ENCODE peak calls at places on chromosomes 7 and 10, in six cellular contexts. One of them, this sample, is unnamed. For H3K4me1 and H3K36me3, the result is how much of the 10 kb centered on the place peaks cover.

GRCh38 chr10:57815926-57816325 is 451.8 kb downstream of the IPMK start:
- DNase-seq in K562: no peak
- DNase-seq in IMR-90: no peak
- DNase-seq in aorta: no peak
- DNase-seq in fibroblast of lung: no peak
- DNase-seq in cardiac muscle cell: no peak
- DNase-seq in this sample: no peak

GRCh38 chr7:7148799-7149481 is 33.4 kb upstream of the C1GALT1 start:
- DNase-seq in K562: peak
- DNase-seq in IMR-90: no peak
- DNase-seq in aorta: no peak
- DNase-seq in fibroblast of lung: no peak
- DNase-seq in cardiac muscle cell: peak
- DNase-seq in this sample: no peak

GRCh38 chr7:697259-697615 is 29.3 kb upstream of the DNAAF5 start:
- DNase-seq in K562: no peak
- DNase-seq in IMR-90: no peak
- DNase-seq in aorta: no peak
- DNase-seq in fibroblast of lung: no peak
- DNase-seq in cardiac muscle cell: no peak
- DNase-seq in this sample: no peak

GRCh38 chr10:82266438-82266837 is 391.4 kb downstream of the NRG3 start:
- DNase-seq in K562: no peak
- DNase-seq in IMR-90: no peak
- DNase-seq in aorta: no peak
- DNase-seq in fibroblast of lung: peak
- DNase-seq in cardiac muscle cell: peak
- DNase-seq in this sample: no peak

GRCh38 chr10:15813415-15813814 is 46.9 kb downstream of the MINDY3 start:
- DNase-seq in K562: no peak
- DNase-seq in IMR-90: peak
- DNase-seq in aorta: no peak
- DNase-seq in fibroblast of lung: peak
- DNase-seq in cardiac muscle cell: peak
- DNase-seq in this sample: peak

GRCh38 chr7:20835111-20835750 is 48.5 kb upstream of the SP8 start:
- DNase-seq in K562: peak
- DNase-seq in IMR-90: no peak
- DNase-seq in aorta: no peak
- DNase-seq in fibroblast of lung: no peak
- DNase-seq in cardiac muscle cell: no peak
- DNase-seq in this sample: no peak

GRCh38 chr7:43771128-43771527 is 12.6 kb downstream of the BLVRA start:
- DNase-seq in K562: peak
- DNase-seq in IMR-90: no peak
- DNase-seq in aorta: no peak
- DNase-seq in fibroblast of lung: no peak
- DNase-seq in cardiac muscle cell: no peak
- DNase-seq in this sample: no peak

GRCh38 chr7:95213809-95214492 is 110.4 kb downstream of the PON1 start:
- DNase-seq in K562: no peak
- DNase-seq in IMR-90: no peak
- DNase-seq in aorta: peak
- DNase-seq in fibroblast of lung: peak
- DNase-seq in cardiac muscle cell: peak
- DNase-seq in this sample: peak

GRCh38 chr7:134004829-134005505 is 122.2 kb upstream of the LRGUK start:
- DNase-seq in K562: no peak
- DNase-seq in IMR-90: no peak
- DNase-seq in aorta: no peak
- DNase-seq in fibroblast of lung: no peak
- DNase-seq in cardiac muscle cell: no peak
- DNase-seq in this sample: no peak

GRCh38 chr10:30625110-30625509 is 4.4 kb downstream of the LYZL2 start:
- DNase-seq in K562: no peak
- DNase-seq in IMR-90: peak
- DNase-seq in aorta: no peak
- DNase-seq in fibroblast of lung: peak
- DNase-seq in cardiac muscle cell: no peak
- DNase-seq in this sample: no peak

GRCh38 chr10:58888957-58889356 is 287.5 kb upstream of the PHYHIPL start:
- DNase-seq in K562: no peak
- DNase-seq in IMR-90: no peak
- DNase-seq in aorta: no peak
- DNase-seq in fibroblast of lung: no peak
- DNase-seq in cardiac muscle cell: no peak
- DNase-seq in this sample: no peak

GRCh38 chr10:130555411-130555750 is 419.2 kb downstream of the GLRX3 start:
- DNase-seq in K562: no peak
- DNase-seq in IMR-90: no peak
- DNase-seq in aorta: no peak
- DNase-seq in fibroblast of lung: no peak
- DNase-seq in cardiac muscle cell: no peak
- DNase-seq in this sample: no peak

GRCh38 chr7:130894146-130895005 is 160.4 kb upstream of the KLF14 start:
- DNase-seq in K562: peak
- DNase-seq in IMR-90: peak
- DNase-seq in aorta: peak
- DNase-seq in fibroblast of lung: peak
- DNase-seq in cardiac muscle cell: peak
- DNase-seq in this sample: no peak

GRCh38 chr10:121368347-121369025 is 229.8 kb downstream of the FGFR2 start:
- DNase-seq in K562: no peak
- DNase-seq in IMR-90: no peak
- DNase-seq in aorta: no peak
- DNase-seq in fibroblast of lung: no peak
- DNase-seq in cardiac muscle cell: no peak
- DNase-seq in this sample: peak

GRCh38 chr10:24843256-24843655 is 109.2 kb downstream of the PRTFDC1 start:
- DNase-seq in K562: no peak
- DNase-seq in IMR-90: no peak
- DNase-seq in aorta: no peak
- DNase-seq in fibroblast of lung: no peak
- DNase-seq in cardiac muscle cell: no peak
- DNase-seq in this sample: no peak

GRCh38 chr7:80829527-80829926 is 89.3 kb downstream of the SEMA3C start:
- DNase-seq in K562: no peak
- DNase-seq in IMR-90: no peak
- DNase-seq in aorta: no peak
- DNase-seq in fibroblast of lung: no peak
- DNase-seq in cardiac muscle cell: no peak
- DNase-seq in this sample: no peak

GRCh38 chr10:120574986-120575385 is 118.0 kb downstream of the PLPP4 start:
- DNase-seq in K562: no peak
- DNase-seq in IMR-90: no peak
- DNase-seq in aorta: no peak
- DNase-seq in fibroblast of lung: no peak
- DNase-seq in cardiac muscle cell: no peak
- DNase-seq in this sample: no peak

DNA sequence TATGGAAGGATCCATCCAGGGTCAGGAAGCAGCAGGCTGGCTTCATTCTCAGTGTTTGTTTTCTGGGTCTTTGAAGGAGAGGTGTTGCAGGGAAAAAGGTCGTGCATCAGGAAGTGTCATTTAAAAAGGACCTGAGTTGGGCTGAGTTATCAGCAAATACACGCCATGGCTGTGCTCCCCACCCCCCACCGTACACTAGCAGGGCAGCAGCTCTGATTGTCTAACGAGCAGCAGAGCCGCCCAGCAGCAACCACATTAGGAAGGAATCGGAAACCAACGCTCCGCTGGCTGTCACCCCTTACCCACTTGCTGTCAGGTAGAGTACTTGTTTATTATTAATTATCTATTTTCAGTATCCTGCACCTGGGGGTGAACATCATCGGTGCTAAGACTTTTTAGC is 63.1 kb upstream of the STEAP1B start:
- DNase-seq in K562: peak
- DNase-seq in IMR-90: peak
- DNase-seq in aorta: no peak
- DNase-seq in fibroblast of lung: no peak
- DNase-seq in cardiac muscle cell: no peak
- DNase-seq in this sample: peak
- H3K4me1 ChIP-seq in K562: half or more
- H3K4me1 ChIP-seq in IMR-90: under half
- H3K4me1 ChIP-seq in aorta: under half
- H3K4me1 ChIP-seq in fibroblast of lung: under half
- H3K4me1 ChIP-seq in cardiac muscle cell: under half
- H3K4me1 ChIP-seq in this sample: under half

GRCh38 chr7:24750441-24751055 is 6.7 kb downstream of the GSDME start:
- DNase-seq in K562: no peak
- DNase-seq in IMR-90: peak
- DNase-seq in aorta: no peak
- DNase-seq in fibroblast of lung: no peak
- DNase-seq in cardiac muscle cell: no peak
- DNase-seq in this sample: no peak
- H3K36me3 ChIP-seq in K562: under half
- H3K36me3 ChIP-seq in IMR-90: under half
- H3K36me3 ChIP-seq in aorta: under half
- H3K36me3 ChIP-seq in fibroblast of lung: under half
- H3K36me3 ChIP-seq in cardiac muscle cell: under half
- H3K36me3 ChIP-seq in this sample: under half

GRCh38 chr7:150976529-150977381 is 1.4 kb downstream of the KCNH2 start:
- DNase-seq in K562: peak
- DNase-seq in IMR-90: no peak
- DNase-seq in aorta: no peak
- DNase-seq in fibroblast of lung: no peak
- DNase-seq in cardiac muscle cell: no peak
- DNase-seq in this sample: peak

GRCh38 chr7:150977382-150978135 is 562 bp downstream of the KCNH2 start:
- DNase-seq in K562: peak
- DNase-seq in IMR-90: no peak
- DNase-seq in aorta: no peak
- DNase-seq in fibroblast of lung: no peak
- DNase-seq in cardiac muscle cell: no peak
- DNase-seq in this sample: peak

GRCh38 chr7:150974468-150975391 is 3.4 kb downstream of the KCNH2 start:
- DNase-seq in K562: peak
- DNase-seq in IMR-90: peak
- DNase-seq in aorta: no peak
- DNase-seq in fibroblast of lung: peak
- DNase-seq in cardiac muscle cell: peak
- DNase-seq in this sample: no peak

GRCh38 chr7:150973571-150974451 is 4.3 kb downstream of the KCNH2 start:
- DNase-seq in K562: no peak
- DNase-seq in IMR-90: no peak
- DNase-seq in aorta: no peak
- DNase-seq in fibroblast of lung: no peak
- DNase-seq in cardiac muscle cell: no peak
- DNase-seq in this sample: no peak

DNA sequence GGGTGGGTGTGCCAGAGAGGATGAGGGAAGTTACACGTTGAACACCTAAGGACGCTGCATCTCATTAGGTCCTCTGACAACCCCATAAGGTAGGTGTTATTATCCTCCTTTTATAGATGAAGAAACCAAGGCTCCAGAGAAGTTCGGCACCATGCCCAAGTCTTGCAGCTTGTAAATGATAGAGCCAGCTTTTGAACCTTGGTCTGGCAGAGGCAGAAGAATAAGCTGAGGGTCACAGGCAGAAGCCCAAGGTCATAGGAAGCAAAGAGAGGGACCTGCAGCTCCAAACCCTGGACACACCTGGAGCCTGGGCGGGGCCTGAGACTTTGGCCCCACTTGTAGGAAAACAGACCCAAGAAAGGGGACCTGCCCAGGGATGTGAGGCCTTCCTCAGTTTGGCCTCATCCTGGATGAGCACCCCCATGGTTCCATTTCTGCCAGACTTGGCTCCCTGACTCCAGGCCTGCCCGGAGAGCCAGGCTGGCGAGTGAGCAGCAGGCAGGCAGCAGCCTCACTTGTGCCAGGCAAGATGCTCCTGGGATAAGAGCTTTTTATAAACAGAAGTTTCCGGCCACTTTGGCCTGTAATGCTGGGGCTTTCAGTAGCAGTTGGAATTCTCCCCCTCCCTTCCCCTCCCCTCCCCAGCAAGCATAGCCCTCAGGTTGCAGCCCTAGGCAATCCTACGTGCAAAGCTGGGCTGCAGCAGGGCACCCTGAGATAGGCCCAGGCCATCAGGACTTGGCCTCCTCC is 2.4 kb downstream of the KCNH2 start:
- DNase-seq in K562: no peak
- DNase-seq in IMR-90: no peak
- DNase-seq in aorta: no peak
- DNase-seq in fibroblast of lung: no peak
- DNase-seq in cardiac muscle cell: no peak
- DNase-seq in this sample: no peak
- H3K4me3 ChIP-seq in K562: peak
- H3K4me3 ChIP-seq in IMR-90: no peak
- H3K4me3 ChIP-seq in aorta: no peak
- H3K4me3 ChIP-seq in fibroblast of lung: no peak
- H3K4me3 ChIP-seq in cardiac muscle cell: peak
- H3K4me3 ChIP-seq in this sample: peak

GRCh38 chr7:30115709-30116297 is 19.0 kb upstream of the MTURN start:
- DNase-seq in K562: no peak
- DNase-seq in IMR-90: no peak
- DNase-seq in aorta: no peak
- DNase-seq in fibroblast of lung: no peak
- DNase-seq in cardiac muscle cell: no peak
- DNase-seq in this sample: no peak

GRCh38 chr7:30113144-30113543 is 21.6 kb upstream of the MTURN start:
- DNase-seq in K562: no peak
- DNase-seq in IMR-90: no peak
- DNase-seq in aorta: no peak
- DNase-seq in fibroblast of lung: no peak
- DNase-seq in cardiac muscle cell: no peak
- DNase-seq in this sample: no peak

GRCh38 chr7:30116771-30117170 is 18.0 kb upstream of the MTURN start:
- DNase-seq in K562: no peak
- DNase-seq in IMR-90: no peak
- DNase-seq in aorta: peak
- DNase-seq in fibroblast of lung: no peak
- DNase-seq in cardiac muscle cell: peak
- DNase-seq in this sample: no peak

GRCh38 chr7:30112103-30112713 is 22.6 kb upstream of the MTURN start:
- DNase-seq in K562: no peak
- DNase-seq in IMR-90: no peak
- DNase-seq in aorta: no peak
- DNase-seq in fibroblast of lung: no peak
- DNase-seq in cardiac muscle cell: no peak
- DNase-seq in this sample: no peak

DNA sequence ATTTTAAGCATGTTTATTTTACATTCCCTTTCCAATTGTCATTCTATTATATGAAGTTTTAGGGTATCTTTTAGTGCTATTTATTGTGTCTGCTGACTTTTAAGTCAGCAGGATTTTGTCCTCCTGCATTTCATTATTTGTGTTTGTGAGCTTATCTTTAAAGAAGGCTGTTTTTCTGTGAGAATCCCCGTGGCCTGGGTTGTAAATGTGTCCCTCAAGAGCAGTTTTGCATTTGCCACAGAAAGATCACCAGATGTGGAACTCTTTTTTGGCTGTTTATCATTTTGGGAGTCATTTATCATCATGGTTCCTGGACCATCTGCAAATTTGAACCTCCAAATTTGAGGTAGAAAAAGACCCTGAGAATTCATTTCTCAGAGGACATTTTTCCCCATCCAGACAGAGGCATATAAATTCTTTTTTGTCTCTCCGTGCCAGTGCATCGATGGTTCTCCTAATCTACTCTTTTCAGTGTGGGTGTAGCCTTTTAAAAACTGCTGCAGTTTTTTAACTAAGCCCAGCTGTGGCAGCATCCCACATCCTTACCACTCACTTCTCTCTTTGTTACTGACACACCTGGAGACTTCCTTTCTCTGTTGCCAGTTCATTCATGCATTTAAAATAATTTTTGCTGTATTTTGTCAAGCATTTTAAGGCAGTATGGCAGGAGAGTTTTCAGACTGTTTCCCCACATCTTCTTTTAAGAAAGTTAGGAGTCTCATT is 20.1 kb upstream of the MTURN start:
- DNase-seq in K562: no peak
- DNase-seq in IMR-90: no peak
- DNase-seq in aorta: no peak
- DNase-seq in fibroblast of lung: no peak
- DNase-seq in cardiac muscle cell: no peak
- DNase-seq in this sample: no peak
- H3K4me1 ChIP-seq in K562: under half
- H3K4me1 ChIP-seq in IMR-90: under half
- H3K4me1 ChIP-seq in aorta: under half
- H3K4me1 ChIP-seq in fibroblast of lung: under half
- H3K4me1 ChIP-seq in cardiac muscle cell: under half
- H3K4me1 ChIP-seq in this sample: under half

This sample was measured in HAP-1.